ENCODE peak calls at places on chromosomes 3 and 15, in eight cellular contexts. R, D, F, L, Z, H, I and V are unnamed samples. For H3K36me3, the result is how much of the 10 kb centered on the place peaks cover.

GRCh38 chr3:100042577-100042981 is 71.7 kb downstream of the FILIP1L start:
- DNase-seq in D (no peak), R (no peak), F (no peak), I (no peak), L (no peak), H (no peak), Z (no peak), V (no peak)

GRCh38 chr3:108159128-108159527 is 63.1 kb downstream of the IFT57 start:
- DNase-seq in L (no peak), I (no peak), R (no peak), Z (no peak), F (no peak), H (no peak), D (no peak), V (no peak)

GRCh38 chr3:103169289-103169688 is 734.5 kb downstream of the ZPLD1 start:
- DNase-seq in D (no peak), H (no peak), F (no peak), R (no peak), I (no peak), Z (no peak), L (no peak), V (no peak)

GRCh38 chr3:129077222-129077621 is 16.6 kb downstream of the GP9 start:
- DNase-seq in Z (no peak), I (no peak), F (no peak), L (no peak), D (no peak), H (no peak), R (no peak), V (no peak)

GRCh38 chr3:61637088-61638051 is 76.0 kb downstream of the PTPRG start:
- DNase-seq in Z (no peak), L (no peak), D (no peak), I (no peak), H (no peak), F (peak), R (no peak), V (no peak)

GRCh38 chr15:31403096-31403495 is 76.5 kb downstream of the KLF13 start:
- DNase-seq in Z (no peak), R (no peak), D (no peak), F (no peak), I (no peak), H (no peak), L (no peak), V (no peak)

GRCh38 chr15:60399246-60399915 is 1.6 kb upstream of the ANXA2 start:
- DNase-seq in Z (no peak), F (no peak), L (no peak), H (no peak), D (no peak), I (no peak), R (no peak), V (no peak)

GRCh38 chr3:127785711-127786265 is 36.5 kb downstream of the MGLL start:
- DNase-seq in L (no peak), R (no peak), F (no peak), H (no peak), Z (no peak), D (no peak), I (no peak), V (no peak)

GRCh38 chr15:90818251-90819210 is 49.9 kb upstream of the FURIN start:
- DNase-seq in R (peak), Z (no peak), L (no peak), F (peak), D (no peak), H (peak), I (no peak), V (no peak)

GRCh38 chr15:90160781-90161727 is 40.1 kb upstream of the SEMA4B start:
- DNase-seq in Z (no peak), D (no peak), H (no peak), R (no peak), L (peak), F (no peak), I (no peak), V (peak)

GRCh38 chr3:182809523-182809922 is 16.2 kb downstream of the ATP11B start:
- DNase-seq in Z (no peak), R (no peak), I (no peak), F (no peak), L (no peak), D (no peak), H (no peak), V (no peak)

GRCh38 chr3:28989646-28990089 is 291.2 kb upstream of the RBMS3 start:
- DNase-seq in I (no peak), Z (no peak), H (no peak), L (no peak), R (no peak), F (no peak), D (no peak), V (no peak)

GRCh38 chr3:151837057-151837456 is 23.1 kb downstream of the AADAC start:
- DNase-seq in R (no peak), H (peak), L (peak), I (no peak), F (no peak), Z (no peak), D (peak), V (no peak)

GRCh38 chr3:144590854-144591253 is 619.2 kb downstream of the DIPK2A start:
- DNase-seq in D (no peak), Z (no peak), H (no peak), L (no peak), I (no peak), F (no peak), R (no peak), V (no peak)

GRCh38 chr3:174466471-174467054 is 392.6 kb upstream of the NAALADL2 start:
- DNase-seq in H (no peak), R (no peak), F (no peak), I (no peak), Z (no peak), D (no peak), L (no peak), V (no peak)

GRCh38 chr3:47001731-47002489 is 22.4 kb downstream of the NBEAL2 start:
- DNase-seq in I (peak), R (no peak), F (no peak), L (no peak), Z (peak), H (no peak), D (no peak), V (no peak)

GRCh38 chr3:189901481-189901880 is 219.2 kb downstream of the P3H2 start:
- DNase-seq in I (no peak), D (no peak), F (no peak), R (no peak), Z (no peak), H (no peak), L (no peak), V (no peak)

GRCh38 chr3:150000631-150001030 is 29.9 kb upstream of the PFN2 start:
- DNase-seq in L (no peak), Z (no peak), F (no peak), R (no peak), H (no peak), D (no peak), I (no peak), V (no peak)

GRCh38 chr3:78645628-78646310 is 1122.0 kb downstream of the ROBO1 start:
- DNase-seq in L (peak), D (no peak), Z (no peak), I (no peak), F (peak), H (no peak), R (no peak), V (no peak)

GRCh38 chr3:171443211-171443957 is 16.8 kb downstream of the TNIK start:
- DNase-seq in F (no peak), Z (no peak), H (no peak), L (no peak), D (no peak), R (no peak), I (no peak), V (no peak)

GRCh38 chr3:36124118-36124796 is 256.0 kb upstream of the STAC start:
- DNase-seq in H (peak), D (no peak), I (no peak), L (no peak), Z (no peak), R (no peak), F (no peak), V (no peak)

GRCh38 chr3:150610785-150611184 is 7.7 kb downstream of the SELENOT start:
- DNase-seq in H (no peak), R (no peak), F (no peak), I (no peak), Z (no peak), D (no peak), L (no peak), V (no peak)

GRCh38 chr3:31137718-31138465 is 243.4 kb upstream of the GADL1 start:
- DNase-seq in I (no peak), D (no peak), L (no peak), Z (no peak), F (no peak), H (no peak), R (no peak), V (no peak)
- H3K36me3 ChIP-seq in I (under half), D (under half), L (under half), Z (under half), F (under half), H (under half), R (under half), V (under half)

DNA sequence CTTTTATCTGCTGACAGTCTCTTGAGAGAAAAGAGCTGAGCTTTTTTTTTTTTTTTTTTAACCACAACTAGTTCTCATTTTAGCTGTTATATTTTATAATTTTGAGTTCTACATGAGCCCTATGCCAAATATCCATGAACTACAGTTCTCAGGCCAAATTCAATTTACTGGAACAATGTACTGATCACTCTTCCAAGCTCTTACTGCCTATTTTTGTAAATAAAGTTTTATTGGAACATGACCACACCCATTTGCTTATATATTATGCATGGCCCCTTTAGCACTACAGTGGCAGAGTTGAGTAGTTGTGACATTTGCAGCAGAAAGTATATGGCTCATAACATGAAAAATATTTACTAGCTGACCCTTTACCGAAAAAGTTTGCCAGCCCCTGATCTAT is 129.2 kb upstream of the SKOR1 start:
- DNase-seq in R (no peak), I (no peak), F (no peak), L (no peak), D (no peak), H (no peak), Z (no peak), V (no peak)
- H3K4me3 ChIP-seq in R (no peak), I (no peak), F (no peak), L (no peak), D (no peak), H (no peak), Z (no peak), V (no peak)

DNA sequence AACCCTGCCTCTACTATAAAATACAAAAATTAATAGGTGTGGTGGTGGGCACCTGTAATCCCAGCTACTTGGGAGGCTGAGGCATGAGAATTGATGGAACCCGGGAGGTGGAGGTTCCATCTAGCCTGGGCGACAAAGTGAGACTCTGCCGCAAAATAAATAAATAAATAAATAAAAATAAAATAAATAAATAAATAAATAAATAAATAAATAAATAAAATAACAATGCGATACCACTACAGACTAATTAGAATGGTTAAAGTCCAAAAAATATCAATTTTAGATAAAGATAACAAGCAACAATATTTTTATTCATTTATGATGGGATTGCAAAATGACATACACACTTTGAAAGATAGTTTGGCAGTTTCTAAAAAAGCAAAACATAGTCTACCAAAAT is 1131.5 kb downstream of the SI start:
- DNase-seq in Z (no peak), L (no peak), H (no peak), F (no peak), R (no peak), D (no peak), I (no peak), V (no peak)
- H3K27ac ChIP-seq in Z (no peak), L (no peak), H (no peak), F (no peak), R (no peak), D (no peak), I (no peak), V (no peak)

GRCh38 chr3:15289661-15290060 is 42.7 kb downstream of the SH3BP5 start:
- DNase-seq in R (no peak), Z (no peak), D (no peak), L (no peak), F (no peak), I (no peak), H (no peak), V (no peak)
- H3K36me3 ChIP-seq in R (under half), Z (under half), D (under half), L (under half), F (under half), I (under half), H (under half), V (under half)

DNA sequence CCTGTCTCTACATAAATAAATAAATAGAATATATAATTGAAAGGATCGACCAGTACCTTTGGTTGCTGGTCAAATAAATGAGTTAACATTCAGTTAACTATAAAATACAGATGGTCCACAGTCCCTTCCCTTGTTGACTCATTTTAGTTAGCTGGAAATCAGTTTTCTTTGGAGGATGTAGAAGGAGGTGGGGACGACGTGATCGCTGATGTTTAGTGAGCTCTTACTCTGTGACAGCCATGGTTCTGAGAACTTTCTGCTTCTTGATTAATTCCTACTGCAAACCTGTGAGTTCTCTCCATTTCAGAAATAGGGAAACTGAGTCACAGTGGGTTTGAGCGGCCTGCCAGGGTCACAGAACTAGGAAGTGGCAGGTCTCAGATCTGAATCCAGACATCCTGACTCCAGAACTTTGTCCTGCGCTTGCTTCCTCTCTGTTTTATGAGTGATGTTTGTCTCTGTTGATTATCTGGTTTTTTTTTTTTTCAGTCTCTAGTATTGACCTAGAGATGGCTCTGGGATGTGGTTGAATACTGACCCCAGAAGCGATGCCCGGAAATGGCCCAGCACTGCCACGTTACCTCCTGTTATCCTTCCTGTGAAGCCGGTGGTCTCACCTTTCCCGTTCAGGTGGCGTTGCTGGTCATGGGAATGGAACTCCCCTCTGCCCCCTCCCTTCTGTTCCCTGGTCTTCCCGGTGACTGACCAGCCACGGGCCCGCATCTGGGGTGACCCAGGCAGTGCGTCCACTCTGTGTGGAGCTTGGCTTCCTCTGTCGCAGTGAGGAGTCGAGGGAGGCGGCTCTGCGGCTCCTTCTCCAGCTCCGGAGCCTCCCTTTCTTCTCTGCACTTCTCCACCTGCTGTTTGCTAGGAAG is 18.2 kb downstream of the SYNM start:
- DNase-seq in L (no peak), I (no peak), R (no peak), Z (no peak), H (no peak), D (no peak), F (no peak), V (no peak)
- H3K4me3 ChIP-seq in L (no peak), I (peak), R (no peak), Z (peak), H (no peak), D (no peak), F (no peak), V (no peak)

GRCh38 chr15:52095597-52096262 is 16.8 kb downstream of the BCL2L10 start:
- DNase-seq in R (no peak), F (no peak), I (no peak), H (no peak), D (no peak), L (no peak), Z (no peak), V (no peak)
- H3K27ac ChIP-seq in R (no peak), F (no peak), I (no peak), H (no peak), D (no peak), L (no peak), Z (peak), V (no peak)

GRCh38 chr3:42198709-42199108 is 67.3 kb downstream of the CCK start:
- DNase-seq in R (no peak), F (no peak), Z (no peak), D (no peak), I (no peak), L (no peak), H (no peak), V (no peak)
- H3K36me3 ChIP-seq in R (half or more), F (half or more), Z (half or more), D (under half), I (under half), L (under half), H (half or more), V (half or more)

GRCh38 chr3:32820430-32820829 is 2.6 kb downstream of the TRIM71 start:
- DNase-seq in I (no peak), F (no peak), H (no peak), Z (no peak), R (no peak), L (no peak), D (no peak), V (no peak)
- H3K4me3 ChIP-seq in I (no peak), F (no peak), H (no peak), Z (no peak), R (no peak), L (no peak), D (no peak), V (no peak)

DNA sequence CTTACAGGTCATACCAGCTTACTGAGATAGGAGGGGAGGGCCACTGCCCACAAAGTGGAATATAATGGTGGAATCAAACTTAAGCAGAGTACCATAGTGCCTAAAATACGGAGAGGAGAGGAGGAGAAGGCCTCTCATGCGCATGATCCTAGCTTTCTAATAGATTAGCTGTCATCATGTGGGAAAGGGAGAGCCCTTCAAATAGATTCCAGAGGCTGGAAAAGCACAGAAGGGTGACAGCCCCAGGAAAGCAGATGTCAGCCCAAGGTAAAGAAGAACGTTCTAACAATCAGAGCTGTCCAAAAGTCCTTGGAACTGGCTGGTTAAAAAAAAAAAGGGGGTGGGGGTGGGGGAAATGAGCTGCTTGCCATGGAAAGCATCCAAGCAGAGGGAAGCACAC is 10.4 kb upstream of the LMCD1 start:
- DNase-seq in I (no peak), Z (no peak), L (no peak), F (no peak), R (no peak), H (no peak), D (no peak), V (no peak)
- H3K27ac ChIP-seq in I (peak), Z (peak), L (no peak), F (no peak), R (no peak), H (no peak), D (no peak), V (peak)